ENCODE peak calls at places on chromosomes 1 and 21, in nine cellular contexts. B, K, A, E, U, W, D, P and G are unnamed samples.

GRCh38 chr1:119294728-119295127 is 73.9 kb upstream of the HAO2 start:
- DNase-seq in U (peak), D (no peak), E (no peak), B (peak), A (no peak), K (no peak), P (peak), W (no peak), G (no peak)

GRCh38 chr1:247421074-247421473 is 5.1 kb downstream of the NLRP3 start:
- DNase-seq in D (no peak), U (no peak), B (no peak), E (no peak), K (no peak), A (peak), P (no peak), W (no peak), G (no peak)

GRCh38 chr1:68112835-68113243 is 62.4 kb upstream of the DIRAS3 start:
- DNase-seq in E (no peak), A (peak), P (no peak), B (no peak), K (peak), D (peak), U (no peak), W (no peak), G (no peak)

GRCh38 chr1:203351037-203351625 is at the start of gene FMOD:
- DNase-seq in D (no peak), W (no peak), P (peak), A (no peak), U (peak), K (peak), B (peak), E (no peak), G (peak)

GRCh38 chr21:19908386-19908785 is 1089.8 kb upstream of the NCAM2 start:
- DNase-seq in E (no peak), W (no peak), K (no peak), D (no peak), A (no peak), U (no peak), B (no peak), P (no peak), G (no peak)

GRCh38 chr21:34112316-34113033 is 39.1 kb downstream of the MRPS6 start:
- DNase-seq in U (no peak), A (no peak), W (no peak), B (no peak), P (no peak), D (no peak), E (no peak), K (no peak), G (no peak)

GRCh38 chr1:91166106-91166712 is 144.4 kb upstream of the ZNF644 start:
- DNase-seq in A (peak), E (peak), D (peak), K (peak), B (peak), P (peak), U (peak), W (no peak), G (no peak)

GRCh38 chr1:28173980-28174297 is 2.6 kb downstream of the PTAFR start:
- DNase-seq in E (no peak), A (no peak), U (no peak), P (no peak), K (no peak), B (no peak), D (no peak), W (no peak), G (no peak)

GRCh38 chr1:9361630-9362256 is 69.0 kb downstream of the SPSB1 start:
- DNase-seq in W (no peak), E (no peak), K (no peak), D (no peak), A (no peak), U (no peak), P (no peak), B (no peak), G (no peak)

DNA sequence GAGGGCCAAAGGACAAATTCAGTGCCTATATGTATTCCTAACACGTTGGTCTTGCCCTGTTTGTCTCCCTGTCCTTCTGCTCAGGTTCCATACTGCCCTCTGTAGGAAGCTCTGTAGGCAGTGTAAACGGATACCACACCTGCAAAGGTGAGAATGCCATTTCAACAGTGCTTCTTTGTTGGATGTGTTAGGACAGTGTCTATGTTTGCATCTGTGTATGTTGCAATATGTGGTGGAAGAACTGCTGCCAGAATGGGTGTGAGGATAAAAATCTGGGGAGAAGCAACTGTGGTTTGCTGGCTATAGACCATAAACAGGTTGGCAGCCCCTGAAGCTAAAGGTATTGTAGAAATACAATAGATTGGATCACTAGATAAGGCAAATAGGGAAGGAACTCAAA is 113.1 kb upstream of the BMP8A start:
- DNase-seq in P (peak), E (no peak), D (no peak), W (no peak), K (no peak), U (peak), A (peak), B (peak), G (no peak)
- TF ChIP-seq CTCF in P (peak), E (peak), D (peak), W (no peak), K (no peak), U (peak), A (peak), B (peak), G (no peak)

GRCh38 chr21:16608209-16608830 is 878.5 kb downstream of the USP25 start:
- DNase-seq in B (no peak), E (no peak), D (no peak), W (no peak), K (no peak), P (no peak), A (peak), U (peak), G (no peak)
- TF ChIP-seq CTCF in B (peak), E (no peak), D (no peak), W (no peak), K (peak), P (no peak), A (peak), U (peak), G (no peak)

GRCh38 chr1:33624991-33625870 is 152.8 kb downstream of the ZSCAN20 start:
- DNase-seq in A (no peak), K (no peak), D (no peak), P (no peak), W (no peak), U (peak), B (peak), E (no peak), G (no peak)
- TF ChIP-seq CTCF in A (peak), K (no peak), D (peak), P (peak), W (peak), U (peak), B (peak), E (peak), G (no peak)

GRCh38 chr1:208997726-208998312 is 585.7 kb upstream of the CAMK1G start:
- DNase-seq in E (no peak), U (peak), D (peak), K (no peak), A (no peak), P (peak), W (no peak), B (no peak), G (no peak)
- TF ChIP-seq CTCF in E (peak), U (peak), D (peak), K (no peak), A (peak), P (no peak), W (peak), B (peak), G (no peak)

GRCh38 chr1:21216835-21217811 is 40.4 kb upstream of the EIF4G3 start:
- DNase-seq in P (peak), E (peak), B (peak), A (peak), U (peak), K (peak), W (no peak), D (peak), G (no peak)

GRCh38 chr1:21219674-21220073 is 43.0 kb upstream of the EIF4G3 start:
- DNase-seq in P (no peak), U (no peak), A (no peak), B (no peak), K (no peak), W (no peak), D (no peak), E (no peak), G (no peak)

GRCh38 chr1:21220815-21221214 is 44.1 kb upstream of the EIF4G3 start:
- DNase-seq in D (peak), W (no peak), K (no peak), P (no peak), A (no peak), B (no peak), E (no peak), U (no peak), G (no peak)

GRCh38 chr1:21212126-21212525 is 35.4 kb upstream of the EIF4G3 start:
- DNase-seq in B (no peak), D (no peak), W (no peak), U (peak), A (peak), E (no peak), K (no peak), P (no peak), G (no peak)

DNA sequence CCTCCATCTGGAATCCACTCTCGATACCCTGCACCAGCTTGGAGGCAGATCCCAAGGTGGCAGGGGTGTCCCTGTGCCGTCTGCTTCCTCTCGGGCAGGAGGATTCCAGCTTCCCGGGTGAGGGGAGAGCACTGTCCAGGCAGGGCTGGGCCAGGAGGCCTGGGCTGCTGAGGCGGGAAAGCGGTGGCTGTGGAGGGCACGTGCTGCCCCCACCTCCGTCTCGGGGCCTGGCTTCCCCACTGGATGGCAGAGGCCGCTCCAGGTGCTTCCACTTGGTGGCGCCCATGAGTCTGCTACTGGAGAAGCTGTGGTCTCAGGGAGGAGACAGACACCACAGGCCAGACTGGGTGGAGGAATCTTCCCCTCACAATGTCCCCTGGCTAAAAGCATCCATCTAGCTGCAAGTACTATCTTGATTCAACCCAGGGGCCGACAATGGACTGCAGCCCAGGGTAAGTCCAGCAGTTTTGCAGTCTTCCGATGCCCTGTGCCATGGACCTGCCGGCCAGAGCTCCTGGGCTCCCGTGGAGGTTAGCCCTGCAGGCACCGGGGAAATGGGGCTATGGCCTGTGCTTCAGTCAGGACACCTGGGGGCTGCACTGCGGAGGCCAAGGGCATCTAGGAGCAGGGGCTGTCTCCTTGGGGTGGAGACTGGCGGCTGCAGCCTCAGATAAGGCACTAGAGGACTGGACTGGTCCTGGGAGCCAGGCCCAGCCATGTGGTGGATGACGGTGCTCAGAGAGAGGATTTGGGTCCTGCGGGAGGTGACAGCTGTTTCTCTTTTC is 41.3 kb upstream of the EIF4G3 start:
- DNase-seq in W (no peak), A (no peak), B (peak), D (peak), K (no peak), P (no peak), U (peak), E (peak), G (no peak)
- TF ChIP-seq CTCF in W (peak), A (peak), B (peak), D (peak), K (peak), P (peak), U (peak), E (peak), G (no peak)

DNA sequence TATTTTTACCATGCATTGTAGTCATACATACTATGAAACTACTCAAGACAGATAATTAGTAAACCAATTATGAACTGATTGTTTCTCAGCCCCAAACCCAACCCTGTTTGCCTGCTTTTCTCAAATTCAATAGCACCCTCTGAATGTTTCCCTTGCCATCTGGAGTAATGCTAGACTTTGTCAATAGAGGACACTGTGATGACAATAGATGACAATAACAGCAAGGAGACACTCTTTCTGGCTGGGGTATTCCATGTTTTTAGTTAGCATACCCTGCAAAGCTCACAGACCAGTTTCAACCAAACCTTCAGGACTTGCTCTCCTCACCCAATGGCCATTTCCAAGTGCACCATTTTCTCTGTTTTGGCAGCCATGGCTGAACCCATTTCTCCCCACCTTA is 108.5 kb upstream of the LRRC7 start:
- DNase-seq in D (no peak), U (no peak), P (no peak), W (no peak), A (no peak), B (no peak), K (no peak), E (no peak), G (no peak)
- TF ChIP-seq CTCF in D (no peak), U (no peak), P (no peak), W (no peak), A (peak), B (no peak), K (no peak), E (no peak), G (no peak)

GRCh38 chr1:30684881-30685795 is 38.2 kb downstream of the MATN1 start:
- DNase-seq in U (peak), E (peak), D (no peak), P (no peak), W (no peak), A (no peak), K (peak), B (peak), G (peak)
- TF ChIP-seq CTCF in U (peak), E (peak), D (no peak), P (no peak), W (no peak), A (peak), K (no peak), B (peak), G (no peak)

GRCh38 chr21:38760017-38760761 is 45.5 kb upstream of the ETS2 start:
- DNase-seq in U (peak), P (no peak), D (no peak), W (no peak), K (no peak), E (no peak), A (no peak), B (no peak), G (no peak)

GRCh38 chr21:38759286-38759872 is 46.4 kb upstream of the ETS2 start:
- DNase-seq in U (no peak), K (no peak), P (no peak), E (no peak), D (no peak), B (no peak), W (no peak), A (peak), G (no peak)

GRCh38 chr21:38758815-38759214 is 46.9 kb upstream of the ETS2 start:
- DNase-seq in W (no peak), B (no peak), U (no peak), P (no peak), D (no peak), E (no peak), K (no peak), A (peak), G (no peak)

GRCh38 chr21:38760762-38761155 is 45.0 kb upstream of the ETS2 start:
- DNase-seq in P (no peak), A (no peak), U (no peak), W (no peak), K (no peak), B (no peak), D (no peak), E (no peak), G (no peak)

GRCh38 chr21:38761531-38761930 is 44.2 kb upstream of the ETS2 start:
- DNase-seq in B (no peak), P (no peak), A (no peak), E (no peak), W (no peak), K (no peak), U (no peak), D (no peak), G (no peak)
- TF ChIP-seq CTCF in B (no peak), P (no peak), A (no peak), E (no peak), W (no peak), K (no peak), U (no peak), D (no peak), G (no peak)